ENCODE peak calls at places on chromosomes 11 and 22, in four cellular contexts. O, A, C and J are unnamed samples.
A peak's percentile ranks its signal among the peaks of the same experiment; 100 is the strongest.

GRCh38 chr11:2410616-2411015 is 10.1 kb downstream of the TSSC4 start:
- DNase-seq in A (no peak), O (no peak), C (no peak), J (no peak)

GRCh38 chr22:32333769-32334639 is 23.7 kb upstream of the RFPL3 start:
- DNase-seq in A (no peak), C (no peak), O (no peak), J (no peak)

GRCh38 chr11:67118059-67118766 is 850 bp upstream of the KDM2A start:
- DNase-seq in C (no peak), A (no peak), O (peak; percentile 70), J (no peak)

GRCh38 chr11:57263351-57263750 is 26.3 kb upstream of the APLNR start:
- DNase-seq in A (no peak), C (no peak), O (no peak), J (no peak)

GRCh38 chr22:23216331-23217170 is 36.2 kb downstream of the BCR start:
- DNase-seq in O (peak; percentile 62), C (no peak), A (no peak), J (no peak)

GRCh38 chr11:10498022-10498400 is 42.9 kb downstream of the AMPD3 start:
- DNase-seq in C (no peak), A (no peak), O (no peak), J (no peak)

GRCh38 chr11:63508009-63508408 is 2.1 kb downstream of the LGALS12 start:
- DNase-seq in A (no peak), O (peak; percentile 48), C (no peak), J (no peak)

GRCh38 chr11:73152861-73153483 is 10.9 kb upstream of the FCHSD2 start:
- DNase-seq in A (no peak), O (peak; percentile 98), C (no peak), J (no peak)

GRCh38 chr11:14455648-14456430 is 43.8 kb downstream of the COPB1 start:
- DNase-seq in C (no peak), O (no peak), A (no peak), J (no peak)

GRCh38 chr11:2704896-2705606 is 5.3 kb upstream of the KCNQ1OT1 start:
- DNase-seq in A (no peak), O (no peak), C (no peak), J (no peak)

GRCh38 chr11:58659910-58660570 is 37.6 kb downstream of the CNTF start:
- DNase-seq in C (no peak), O (no peak), A (no peak), J (no peak)

GRCh38 chr11:106656646-106657045 is 361.6 kb downstream of the GUCY1A2 start:
- DNase-seq in C (no peak), A (no peak), O (no peak), J (no peak)

GRCh38 chr11:102589047-102589459 is 36.1 kb downstream of the MMP20 start:
- DNase-seq in A (no peak), O (peak; percentile 67), C (no peak), J (no peak)

GRCh38 chr11:132858203-132858602 is 674.1 kb downstream of the OPCML start:
- DNase-seq in C (no peak), A (peak; percentile 61), O (no peak), J (no peak)

GRCh38 chr11:8290122-8290810 is 26.6 kb upstream of the LMO1 start:
- DNase-seq in C (no peak), O (no peak), A (no peak), J (no peak)

GRCh38 chr11:118918128-118918685 is 7.5 kb downstream of the BCL9L start:
- DNase-seq in A (peak; percentile 94), O (no peak), C (peak; percentile 95), J (peak; percentile 96)

GRCh38 chr11:118918686-118919280 is 6.9 kb downstream of the BCL9L start:
- DNase-seq in C (no peak), O (no peak), A (no peak), J (no peak)

GRCh38 chr11:118916842-118917388 is 8.8 kb downstream of the BCL9L start:
- DNase-seq in O (no peak), A (peak; percentile 75), C (peak; percentile 99), J (peak; percentile 77)

GRCh38 chr11:118915941-118916841 is 9.5 kb downstream of the BCL9L start:
- DNase-seq in O (no peak), A (no peak), C (no peak), J (no peak)

GRCh38 chr11:118917488-118918127 is 8.1 kb downstream of the BCL9L start:
- DNase-seq in A (peak; percentile 83), C (peak; percentile 80), O (no peak), J (peak; percentile 84)
- H3K4me3 ChIP-seq in A (peak overlapping the region; percentile 22), C (peak overlapping the region; percentile 38), O (no peak overlapping the region), J (peak overlapping the region; percentile 38)

DNA sequence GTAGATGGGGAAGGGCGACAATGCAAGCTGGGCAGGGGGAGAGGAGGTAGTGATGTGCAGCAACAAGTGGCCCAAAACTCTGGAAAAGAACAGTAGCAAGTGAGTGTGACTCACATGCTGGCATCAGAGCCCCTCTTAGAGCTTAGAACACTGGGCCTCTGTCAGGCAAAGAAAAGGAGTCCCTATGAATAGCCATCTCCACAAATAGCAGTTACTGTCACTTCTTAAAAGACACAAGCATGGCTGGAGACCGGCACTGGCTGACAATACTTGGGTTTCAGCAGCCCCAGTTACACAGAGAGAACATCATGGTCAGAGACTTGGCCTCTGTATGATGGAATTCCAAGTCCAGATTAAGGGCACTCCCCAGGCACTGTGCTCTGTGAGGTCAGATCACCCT is 58.2 kb downstream of the PRCP start:
- DNase-seq in O (no peak), A (no peak), C (no peak), J (no peak)
- TF ChIP-seq CTCF in O (no peak), A (no peak), C (no peak), J (no peak)

GRCh38 chr11:707817-708420 is 1.9 kb downstream of the EPS8L2 start:
- DNase-seq in C (no peak), A (no peak), O (no peak), J (no peak)
- H3K4me3 ChIP-seq in C (peak overlapping the region; percentile 61), A (no peak overlapping the region), O (no peak overlapping the region), J (no peak overlapping the region)

DNA sequence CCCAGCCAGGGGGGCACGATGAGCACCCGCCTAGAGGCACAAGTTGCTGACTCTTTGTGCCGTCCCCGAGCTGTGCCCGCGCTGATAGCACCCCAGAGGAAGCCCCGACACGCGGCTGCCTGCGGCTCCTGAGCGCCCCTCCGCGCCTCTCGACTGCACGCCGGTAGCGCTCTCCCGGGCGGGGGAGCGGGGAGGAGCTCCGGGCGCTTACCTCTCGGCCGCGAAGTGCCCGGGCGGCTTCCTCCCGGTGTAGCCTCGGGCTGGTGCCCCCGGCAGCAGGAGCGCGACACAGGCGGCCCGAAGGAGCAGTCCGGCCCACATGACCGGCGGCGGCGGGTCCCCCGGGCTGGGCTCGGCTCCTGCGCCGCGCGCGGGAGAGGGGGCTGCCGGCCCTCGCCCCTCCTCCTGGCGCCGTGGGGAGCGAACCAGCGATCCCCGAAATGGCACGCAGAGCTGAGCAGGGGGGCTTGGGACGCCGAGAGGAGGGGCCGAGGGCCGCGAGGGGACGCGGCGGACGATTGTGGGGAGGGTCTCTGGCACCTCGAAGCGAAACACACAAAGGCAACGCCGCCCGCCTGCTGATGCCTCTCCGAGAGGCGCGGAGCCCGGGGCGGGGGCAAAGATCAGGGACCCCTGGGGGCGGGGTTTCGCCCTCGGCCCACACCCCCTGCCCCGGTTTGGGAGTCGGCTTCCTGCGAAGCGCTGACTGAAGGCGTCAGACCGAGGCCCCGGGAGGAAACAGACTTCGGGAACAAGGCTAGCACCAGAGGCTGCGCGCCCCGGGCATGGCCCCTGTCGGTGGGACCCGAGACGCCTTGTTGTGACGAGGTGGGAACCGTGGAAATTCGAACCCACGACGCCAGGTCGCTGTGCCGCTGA is at the start of gene VWCE:
- DNase-seq in C (no peak), A (peak; percentile 15), O (peak; percentile 90), J (no peak)
- TF ChIP-seq CTCF in C (peak; percentile 53), A (peak; percentile 43), O (peak; percentile 29), J (peak; percentile 35)

DNA sequence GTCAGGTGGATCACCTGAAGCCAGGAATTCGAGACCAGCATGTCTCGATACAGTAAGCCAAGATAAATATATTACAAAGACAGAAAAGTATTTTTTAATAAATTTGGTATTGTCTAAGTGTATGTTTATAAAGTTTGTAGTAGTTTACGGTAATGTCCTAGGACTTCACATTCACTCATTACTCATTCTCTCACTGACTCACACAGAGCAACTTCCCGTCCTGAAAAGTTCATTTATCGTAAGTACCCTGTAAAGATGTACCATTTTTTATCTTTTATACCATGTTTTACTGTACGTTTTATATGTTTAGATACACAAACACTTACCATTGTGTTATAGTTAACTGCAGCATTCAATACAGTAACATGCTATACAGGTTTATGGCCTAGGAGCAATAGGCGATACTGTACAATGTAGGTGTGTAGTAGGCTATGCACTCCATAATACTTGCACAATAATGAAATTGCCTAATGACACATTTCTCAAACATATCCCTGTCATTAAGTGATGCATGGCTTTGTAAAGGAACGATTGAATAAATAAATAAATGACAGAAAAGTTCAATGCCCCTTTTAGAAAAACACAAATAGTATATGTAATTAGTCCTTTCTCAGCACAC is 12.5 kb upstream of the CARD18 start:
- DNase-seq in A (peak; percentile 35), O (no peak), C (no peak), J (no peak)
- H3K4me3 ChIP-seq in A (no peak overlapping the region), O (no peak overlapping the region), C (no peak overlapping the region), J (no peak overlapping the region)

DNA sequence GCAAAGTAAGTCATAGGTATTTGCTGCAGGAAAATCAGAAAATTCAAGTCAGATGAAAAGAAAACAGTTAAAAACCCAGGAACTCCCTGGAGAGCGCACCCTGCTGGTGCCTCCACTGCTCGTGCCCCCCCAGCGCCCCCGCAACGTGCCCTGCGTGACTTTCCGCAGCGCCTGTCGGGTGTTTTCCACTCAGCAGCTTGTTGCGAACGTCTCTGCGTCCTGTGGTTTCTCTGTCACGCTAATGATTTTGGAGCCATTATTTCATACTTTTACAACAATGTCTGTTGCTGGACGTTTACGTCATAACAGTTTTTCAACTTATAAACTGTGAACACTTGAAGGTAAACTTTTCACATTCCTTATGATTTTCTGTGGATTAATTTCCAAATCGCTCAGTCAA is 5.0 kb downstream of the CRELD2 start:
- DNase-seq in C (no peak), A (no peak), O (peak; percentile 86), J (no peak)
- TF ChIP-seq CTCF in C (no peak), A (peak; percentile 61), O (peak; percentile 58), J (no peak)